ENCODE peak calls at places on chromosomes 2 and 18, in five cellular contexts. A, V, H, J and W are unnamed samples.

GRCh38 chr18:45664824-45665763 is 49.8 kb downstream of the SLC14A2 start:
- DNase-seq in A (peak), V (peak), H (peak), J (peak), W (peak)

GRCh38 chr2:239178484-239178883 is 222.3 kb downstream of the HDAC4 start:
- DNase-seq in A (no peak), V (no peak), H (no peak), J (peak), W (no peak)

GRCh38 chr18:35582310-35582682 is 756 bp downstream of the GALNT1 start:
- DNase-seq in A (no peak), V (no peak), H (no peak), J (no peak), W (no peak)

GRCh38 chr2:85911097-85911496 is 22.3 kb upstream of the ST3GAL5 start:
- DNase-seq in A (no peak), V (no peak), H (no peak), J (no peak), W (no peak)

GRCh38 chr2:10835052-10835970 is 22.7 kb upstream of the PDIA6 start:
- DNase-seq in A (no peak), V (peak), H (peak), J (peak), W (no peak)

GRCh38 chr2:66692521-66692920 is 257.6 kb downstream of the MEIS1 start:
- DNase-seq in A (no peak), V (no peak), H (no peak), J (no peak), W (no peak)

GRCh38 chr2:111705711-111706323 is 178.2 kb downstream of the ANAPC1 start:
- DNase-seq in A (peak), V (no peak), H (no peak), J (peak), W (peak)

GRCh38 chr18:23114911-23115310 is 20.4 kb upstream of the CABLES1 start:
- DNase-seq in A (no peak), V (no peak), H (no peak), J (no peak), W (no peak)

GRCh38 chr2:9770308-9771100 is 72.8 kb upstream of the TAF1B start:
- DNase-seq in A (peak), V (peak), H (peak), J (no peak), W (no peak)

GRCh38 chr2:162029287-162029901 is 44.6 kb downstream of the DPP4 start:
- DNase-seq in A (peak), V (peak), H (no peak), J (peak), W (peak)

GRCh38 chr2:85585781-85586105 is 1.5 kb downstream of the VAMP5 start:
- DNase-seq in A (peak), V (no peak), H (no peak), J (no peak), W (no peak)

GRCh38 chr2:238165288-238165921 is 6.6 kb downstream of the ERFE start:
- DNase-seq in A (no peak), V (no peak), H (no peak), J (no peak), W (no peak)

GRCh38 chr2:63053889-63054725 is 3.5 kb downstream of the OTX1 start:
- DNase-seq in A (no peak), V (no peak), H (no peak), J (no peak), W (no peak)

GRCh38 chr2:230416061-230416721 is at the start of gene SP100:
- DNase-seq in A (peak), V (peak), H (peak), J (peak), W (peak)

GRCh38 chr2:238913931-238914647 is 66.2 kb downstream of the TWIST2 start:
- DNase-seq in A (no peak), V (no peak), H (no peak), J (no peak), W (no peak)

GRCh38 chr2:104043864-104044263 is 810.1 kb upstream of the POU3F3 start:
- DNase-seq in A (no peak), V (no peak), H (no peak), J (no peak), W (no peak)

GRCh38 chr18:21853020-21853419 is 112.4 kb downstream of the MIB1 start:
- DNase-seq in A (peak), V (no peak), H (no peak), J (no peak), W (no peak)

GRCh38 chr18:48663931-48664847 is 125.4 kb downstream of the CTIF start:
- DNase-seq in A (peak), V (peak), H (peak), J (peak), W (peak)

GRCh38 chr2:38708900-38709321 is 42.2 kb downstream of the SRSF7 start:
- DNase-seq in A (no peak), V (no peak), H (no peak), J (no peak), W (no peak)

GRCh38 chr2:85255456-85255812 is 72.4 kb downstream of the TGOLN2 start:
- DNase-seq in A (no peak), V (no peak), H (no peak), J (no peak), W (no peak)

GRCh38 chr2:164028764-164029534 is 293.1 kb upstream of the FIGN start:
- DNase-seq in A (peak), V (no peak), H (no peak), J (no peak), W (peak)

GRCh38 chr18:46477425-46478011 is 179.5 kb downstream of the LOXHD1 start:
- DNase-seq in A (no peak), V (no peak), H (no peak), J (no peak), W (no peak)

GRCh38 chr2:233331536-233331935 is 22.8 kb upstream of the DGKD start:
- DNase-seq in A (no peak), V (peak), H (peak), J (peak), W (no peak)

GRCh38 chr2:48504647-48505327 is 25.2 kb upstream of the STON1 start:
- DNase-seq in A (peak), V (no peak), H (no peak), J (no peak), W (no peak)

GRCh38 chr18:41096504-41096903 is 858.5 kb upstream of the PIK3C3 start:
- DNase-seq in A (peak), V (no peak), H (no peak), J (no peak), W (peak)

GRCh38 chr2:234963785-234964615 is 12.2 kb downstream of the SH3BP4 start:
- DNase-seq in A (peak), V (no peak), H (no peak), J (no peak), W (peak)

GRCh38 chr2:111918383-111918806 is 20.0 kb downstream of the MERTK start:
- DNase-seq in A (peak), V (no peak), H (no peak), J (no peak), W (no peak)

GRCh38 chr2:32864761-32865160 is 82.0 kb upstream of the LTBP1 start:
- DNase-seq in A (peak), V (no peak), H (no peak), J (no peak), W (no peak)

GRCh38 chr2:162731917-162732804 is 106.4 kb downstream of the KCNH7 start:
- DNase-seq in A (no peak), V (no peak), H (no peak), J (no peak), W (no peak)

GRCh38 chr2:195898505-195898904 is 170.1 kb downstream of the DNAH7 start:
- DNase-seq in A (peak), V (peak), H (no peak), J (no peak), W (peak)

GRCh38 chr2:108061485-108062042 is 75.2 kb downstream of the SLC5A7 start:
- DNase-seq in A (no peak), V (no peak), H (no peak), J (no peak), W (no peak)

GRCh38 chr2:41912766-41913165 is 135.1 kb upstream of the PKDCC start:
- DNase-seq in A (no peak), V (no peak), H (no peak), J (peak), W (no peak)

GRCh38 chr2:41913311-41913710 is 134.5 kb upstream of the PKDCC start:
- DNase-seq in A (no peak), V (no peak), H (no peak), J (no peak), W (no peak)

GRCh38 chr2:41913921-41914609 is 133.8 kb upstream of the PKDCC start:
- DNase-seq in A (no peak), V (no peak), H (no peak), J (peak), W (no peak)

GRCh38 chr2:41916177-41916576 is 131.6 kb upstream of the PKDCC start:
- DNase-seq in A (no peak), V (no peak), H (no peak), J (no peak), W (no peak)

GRCh38 chr2:41914936-41915335 is 132.9 kb upstream of the PKDCC start:
- DNase-seq in A (no peak), V (no peak), H (no peak), J (peak), W (no peak)
- H3K27ac ChIP-seq in A (no peak), V (no peak), H (no peak), J (peak), W (no peak)

GRCh38 chr2:36515538-36515937 is 82.4 kb downstream of the FEZ2 start:
- DNase-seq in A (no peak), V (no peak), H (no peak), J (no peak), W (no peak)
- H3K27ac ChIP-seq in A (peak), V (no peak), H (no peak), J (no peak), W (no peak)

GRCh38 chr2:191262436-191262835 is 17.2 kb downstream of the MYO1B start:
- DNase-seq in A (no peak), V (no peak), H (no peak), J (no peak), W (no peak)
- H3K27ac ChIP-seq in A (peak), V (no peak), H (no peak), J (peak), W (no peak)

GRCh38 chr18:79662051-79662450 is 17.6 kb upstream of the CTDP1 start:
- DNase-seq in A (no peak), V (no peak), H (no peak), J (no peak), W (no peak)

GRCh38 chr18:79659733-79660132 is 19.9 kb upstream of the CTDP1 start:
- DNase-seq in A (no peak), V (no peak), H (no peak), J (no peak), W (no peak)

GRCh38 chr18:79657342-79657996 is 22.1 kb upstream of the CTDP1 start:
- DNase-seq in A (no peak), V (no peak), H (no peak), J (no peak), W (no peak)
- H3K27ac ChIP-seq in A (no peak), V (no peak), H (no peak), J (no peak), W (no peak)

GRCh38 chr2:102024410-102024809 is 32.6 kb downstream of the IL1R2 start:
- DNase-seq in A (no peak), V (no peak), H (no peak), J (no peak), W (no peak)
- H3K27ac ChIP-seq in A (no peak), V (peak), H (no peak), J (no peak), W (no peak)